ENCODE peak calls at places on chromosomes 11 and 22, in four cellular contexts. B, C, J and O are unnamed samples.

GRCh38 chr11:66542362-66542761 is 3.5 kb downstream of the ZDHHC24 start:
- DNase-seq in B (no peak), J (no peak), C (no peak), O (peak; percentile 34)

GRCh38 chr11:76602431-76602861 is 68.1 kb downstream of the LRRC32 start:
- DNase-seq in C (no peak), J (no peak), B (peak; percentile 18), O (peak; percentile 53)

GRCh38 chr11:34204396-34205279 is 99.2 kb downstream of the NAT10 start:
- DNase-seq in B (no peak), C (peak; percentile 89), J (peak; percentile 89), O (peak; percentile 63)

GRCh38 chr22:37197451-37198289 is 9.6 kb upstream of the C1QTNF6 start:
- DNase-seq in J (peak; percentile 86), B (peak; percentile 34), C (peak; percentile 96), O (peak; percentile 61)

GRCh38 chr11:47524200-47524874 is 28.6 kb downstream of the CELF1 start:
- DNase-seq in B (no peak), J (no peak), C (no peak), O (no peak)

GRCh38 chr11:76805206-76805913 is 22.2 kb downstream of the TSKU start:
- DNase-seq in J (no peak), C (peak; percentile 75), B (peak; percentile 51), O (peak; percentile 60)

GRCh38 chr11:130776044-130776390 is 140.3 kb downstream of the SNX19 start:
- DNase-seq in B (no peak), C (no peak), J (no peak), O (no peak)

GRCh38 chr22:27670701-27671412 is 130.7 kb downstream of the MN1 start:
- DNase-seq in B (peak; percentile 89), C (no peak), J (peak; percentile 96), O (no peak)

GRCh38 chr11:72048718-72049460 is 31.5 kb downstream of the NUMA1 start:
- DNase-seq in J (peak; percentile 24), C (no peak), B (no peak), O (no peak)

GRCh38 chr22:43343262-43343988 is at the start of gene SCUBE1:
- DNase-seq in J (no peak), C (peak; percentile 17), B (peak; percentile 50), O (no peak)

GRCh38 chr22:22486132-22486899 is 22.2 kb downstream of the ZNF280B start:
- DNase-seq in J (no peak), C (no peak), B (no peak), O (no peak)

GRCh38 chr11:67315325-67315909 is 12.1 kb downstream of the SSH3 start:
- DNase-seq in C (no peak), J (no peak), B (no peak), O (no peak)

GRCh38 chr22:50731811-50732624 is 6.0 kb upstream of the ACR start:
- DNase-seq in C (peak; percentile 45), B (peak; percentile 70), J (peak; percentile 28), O (peak; percentile 31)

GRCh38 chr11:129435499-129436245 is 60.0 kb downstream of the BARX2 start:
- DNase-seq in C (no peak), B (no peak), J (no peak), O (no peak)

GRCh38 chr11:8263769-8264410 is at the start of gene LMO1:
- DNase-seq in B (peak; percentile 72), C (peak; percentile 74), J (peak; percentile 41), O (peak; percentile 62)

GRCh38 chr11:1150769-1151365 is 6.9 kb upstream of the MUC5AC start:
- DNase-seq in C (peak; percentile 93), B (no peak), J (no peak), O (peak; percentile 67)

GRCh38 chr11:133898031-133898769 is 52.9 kb upstream of the SPATA19 start:
- DNase-seq in J (no peak), B (no peak), C (no peak), O (no peak)

GRCh38 chr22:22681221-22681739 is 36.9 kb downstream of the GGTLC2 start:
- DNase-seq in B (peak; percentile 59), J (no peak), C (no peak), O (peak; percentile 50)

GRCh38 chr11:8773125-8773524 is 90.5 kb downstream of the RPL27A start:
- DNase-seq in C (no peak), J (no peak), B (no peak), O (no peak)

GRCh38 chr22:19497245-19497644 is 17.5 kb downstream of the CDC45 start:
- DNase-seq in J (no peak), B (peak; percentile 81), C (no peak), O (peak; percentile 97)

GRCh38 chr22:17918840-17919239 is 105.5 kb downstream of the MICAL3 start:
- DNase-seq in B (no peak), J (no peak), C (no peak), O (peak; percentile 64)

GRCh38 chr11:28820296-28820989 is 712.3 kb downstream of the METTL15 start:
- DNase-seq in J (no peak), B (no peak), C (no peak), O (peak; percentile 47)

GRCh38 chr11:104152941-104153340 is 11.0 kb downstream of the PDGFD start:
- DNase-seq in C (no peak), J (no peak), B (no peak), O (no peak)

GRCh38 chr22:21951931-21952465 is 650 bp downstream of the PPM1F start:
- DNase-seq in B (peak; percentile 83), C (no peak), J (no peak), O (peak; percentile 53)

GRCh38 chr11:35619754-35620640 is 1.7 kb downstream of the FJX1 start:
- DNase-seq in B (peak; percentile 50), C (peak; percentile 18), J (peak; percentile 38), O (peak; percentile 45)

GRCh38 chr11:87150936-87151335 is 113.2 kb downstream of the TMEM135 start:
- DNase-seq in J (no peak), C (no peak), B (no peak), O (peak; percentile 26)

GRCh38 chr11:59097113-59097708 is 9.8 kb upstream of the FAM111B start:
- DNase-seq in C (peak; percentile 72), B (peak; percentile 66), J (peak; percentile 60), O (peak; percentile 62)

GRCh38 chr11:86180415-86180814 is 64.1 kb upstream of the EED start:
- DNase-seq in C (no peak), J (no peak), B (peak; percentile 58), O (no peak)

GRCh38 chr22:22791438-22792181 is 96.0 kb upstream of the IGLL5 start:
- DNase-seq in C (no peak), J (no peak), B (no peak), O (no peak)

GRCh38 chr11:96124155-96124554 is 200.2 kb upstream of the MTMR2 start:
- DNase-seq in B (no peak), C (no peak), J (no peak), O (no peak)

GRCh38 chr22:19832476-19833108 is 22.1 kb downstream of the GNB1L start:
- DNase-seq in C (no peak), J (no peak), B (no peak), O (no peak)

GRCh38 chr22:26952654-26953379 is 295.4 kb downstream of the MIAT start:
- DNase-seq in J (no peak), B (no peak), C (no peak), O (no peak)

GRCh38 chr11:122398167-122398566 is 257.4 kb upstream of the UBASH3B start:
- DNase-seq in J (no peak), C (no peak), B (no peak), O (peak; percentile 12)

GRCh38 chr11:34512810-34513673 is 552 bp downstream of the ELF5 start:
- DNase-seq in B (peak; percentile 73), J (peak; percentile 69), C (peak; percentile 74), O (peak; percentile 54)

GRCh38 chr11:63839508-63840355 is 822 bp downstream of the MARK2 start:
- DNase-seq in B (peak; percentile 57), C (no peak), J (no peak), O (no peak)

GRCh38 chr11:32830413-32830738 is 649 bp downstream of the PRRG4 start:
- DNase-seq in J (peak; percentile 62), B (no peak), C (peak; percentile 58), O (no peak)

GRCh38 chr11:1040428-1041148 is 4.1 kb upstream of the MUC6 start:
- DNase-seq in C (no peak), B (no peak), J (no peak), O (no peak)

GRCh38 chr11:113305440-113306336 is 8.7 kb upstream of the TTC12 start:
- DNase-seq in B (peak; percentile 58), J (peak; percentile 32), C (peak; percentile 49), O (peak; percentile 51)

GRCh38 chr22:47164514-47165337 is 402.3 kb downstream of the TBC1D22A start:
- DNase-seq in J (peak; percentile 71), B (no peak), C (no peak), O (no peak)

GRCh38 chr22:47163876-47164513 is 401.5 kb downstream of the TBC1D22A start:
- DNase-seq in C (no peak), J (no peak), B (no peak), O (no peak)

GRCh38 chr22:47162865-47163264 is 400.4 kb downstream of the TBC1D22A start:
- DNase-seq in B (no peak), J (no peak), C (no peak), O (no peak)

GRCh38 chr22:47161631-47162030 is 399.2 kb downstream of the TBC1D22A start:
- DNase-seq in J (no peak), C (no peak), B (no peak), O (no peak)

DNA sequence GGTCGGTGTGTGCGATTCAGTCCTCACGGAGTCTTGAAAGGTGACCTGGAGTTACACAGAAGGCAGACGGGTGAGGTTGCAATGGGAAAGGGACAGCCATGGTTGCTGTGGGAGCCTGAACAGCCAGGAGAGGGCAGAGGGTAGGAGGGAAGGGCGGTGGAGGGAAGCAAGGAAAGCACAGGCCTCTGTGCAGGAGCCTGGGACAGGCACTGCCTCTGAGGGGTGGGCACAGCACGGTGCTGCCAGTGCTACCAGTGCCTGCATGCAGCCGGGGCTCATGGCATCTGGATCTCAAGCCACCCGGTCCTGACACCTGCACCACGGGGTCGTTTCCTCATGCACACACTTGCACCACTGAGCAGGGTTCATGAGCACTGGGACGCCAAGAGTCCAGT is 401.0 kb downstream of the TBC1D22A start:
- DNase-seq in B (no peak), C (no peak), J (no peak), O (no peak)
- TF ChIP-seq MAZ in B (no peak), C (no peak), J (no peak), O (no peak)

DNA sequence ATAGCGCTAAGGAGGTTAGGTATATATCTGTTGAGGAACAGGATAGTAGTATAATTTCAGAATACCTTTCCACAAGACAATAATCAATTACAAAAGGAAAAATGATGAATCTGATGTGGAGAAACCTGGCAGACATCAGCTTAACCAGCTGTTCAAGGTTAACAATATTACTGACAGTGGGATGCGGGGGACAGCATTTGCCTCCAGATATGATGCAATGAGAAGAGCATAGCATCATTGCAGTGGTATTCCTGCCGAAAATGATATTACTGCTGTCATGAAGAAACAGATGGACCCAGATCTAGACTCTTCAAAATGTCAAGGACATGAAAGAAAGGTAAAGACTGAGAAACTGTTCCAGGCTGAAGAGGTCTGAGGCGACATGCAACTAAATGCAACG is 49.7 kb downstream of the RBFOX2 start:
- DNase-seq in C (no peak), B (no peak), J (no peak), O (no peak)
- TF ChIP-seq MAZ in C (no peak), B (no peak), J (no peak), O (no peak)

GRCh38 chr22:49678137-49678841 is 149.4 kb downstream of the BRD1 start:
- DNase-seq in B (no peak), J (no peak), C (no peak), O (no peak)
- TF ChIP-seq MAZ in B (no peak), J (no peak), C (no peak), O (no peak)

GRCh38 chr11:15468471-15468870 is 353.7 kb downstream of the INSC start:
- DNase-seq in J (no peak), B (no peak), C (no peak), O (peak; percentile 10)
- TF ChIP-seq MAZ in J (no peak), B (no peak), C (no peak), O (no peak)